ENCODE peak calls at places on chromosomes 6 and 20, in four cellular contexts. T, P, G and B are unnamed samples.

GRCh38 chr6:166277021-166277420 is 31.2 kb downstream of the PRR18 start:
- DNase-seq in T (no peak), G (no peak), P (no peak), B (no peak)

GRCh38 chr6:167714166-167714565 is 112.5 kb upstream of the AFDN start:
- DNase-seq in T (no peak), G (no peak), P (no peak), B (no peak)

GRCh38 chr20:36924167-36925045 is 27.1 kb downstream of the SAMHD1 start:
- DNase-seq in P (no peak), T (no peak), G (no peak), B (no peak)

GRCh38 chr6:80642452-80642851 is 536.0 kb downstream of the BCKDHB start:
- DNase-seq in P (no peak), T (no peak), G (no peak), B (no peak)

GRCh38 chr6:14017626-14018475 is 93.1 kb downstream of the RNF182 start:
- DNase-seq in T (no peak), P (no peak), G (no peak), B (no peak)

GRCh38 chr20:21514553-21515251 is 838 bp upstream of the NKX2-2 start:
- DNase-seq in G (no peak), T (no peak), P (peak; percentile 36), B (no peak)

GRCh38 chr20:8602389-8603116 is 466.3 kb upstream of the PLCB4 start:
- DNase-seq in G (no peak), P (no peak), T (no peak), B (no peak)

GRCh38 chr6:129364037-129364436 is 345.9 kb downstream of the ARHGAP18 start:
- DNase-seq in P (no peak), T (peak; percentile 43), G (no peak), B (no peak)

GRCh38 chr20:4041748-4042411 is 26.5 kb upstream of the RNF24 start:
- DNase-seq in T (no peak), P (no peak), G (no peak), B (no peak)

GRCh38 chr20:35156978-35157377 is 9.8 kb upstream of the EDEM2 start:
- DNase-seq in G (no peak), P (no peak), T (no peak), B (no peak)

GRCh38 chr6:114377881-114378280 is 35.1 kb upstream of the HS3ST5 start:
- DNase-seq in T (no peak), G (no peak), P (no peak), B (no peak)

GRCh38 chr20:62150236-62150575 is 6.6 kb downstream of the SS18L1 start:
- DNase-seq in G (no peak), P (no peak), T (no peak), B (no peak)

GRCh38 chr20:19457551-19457950 is 245.1 kb downstream of the SLC24A3 start:
- DNase-seq in P (no peak), G (no peak), T (no peak), B (no peak)

GRCh38 chr6:42251911-42252637 is 34.4 kb upstream of the MRPS10 start:
- DNase-seq in P (no peak), G (no peak), T (no peak), B (no peak)

GRCh38 chr20:43723735-43724134 is 3.1 kb downstream of the GTSF1L start:
- DNase-seq in P (no peak), G (no peak), T (no peak), B (no peak)